ENCODE peak calls at places on chromosomes 16 and 17, in six cellular contexts. I is GM12878, N is Karpas-422, B is neural progenitor cell, K is IMR-90, J is endodermal cell. R is an unnamed sample. For H3K4me1, the result is how much of the 10 kb centered on the place peaks cover.

GRCh38 chr17:79269620-79270019 is 195.0 kb downstream of the ENGASE start:
- DNase-seq in I (no peak), N (no peak), B (no peak), K (no peak), J (peak), R (no peak)

GRCh38 chr17:64641499-64641898 is 20.6 kb downstream of the SMURF2 start:
- DNase-seq in I (no peak), N (no peak), B (no peak), K (peak), J (no peak), R (no peak)

GRCh38 chr17:29615048-29615385 is 7.7 kb downstream of the CORO6 start:
- DNase-seq in I (no peak), N (peak), B (peak), K (no peak), J (no peak), R (no peak)

GRCh38 chr16:27111486-27111885 is 44.8 kb downstream of the C16orf82 start:
- DNase-seq in I (no peak), N (no peak), B (no peak), K (no peak), J (no peak), R (no peak)

GRCh38 chr17:15951368-15952047 is 6.6 kb downstream of the ADORA2B start:
- DNase-seq in I (no peak), N (no peak), B (no peak), K (no peak), J (peak), R (peak)

GRCh38 chr17:75289832-75290337 is 652 bp upstream of the SLC25A19 start:
- DNase-seq in I (peak), N (peak), B (no peak), K (peak), J (no peak), R (no peak)

GRCh38 chr17:56756536-56756935 is 77.2 kb downstream of the C17orf67 start:
- DNase-seq in I (no peak), N (no peak), B (no peak), K (peak), J (no peak), R (no peak)

GRCh38 chr17:79907855-79908254 is 68.6 kb upstream of the CBX4 start:
- DNase-seq in I (no peak), N (no peak), B (peak), K (peak), J (no peak), R (no peak)

GRCh38 chr16:79609861-79610260 is 9.3 kb upstream of the MAF start:
- DNase-seq in I (no peak), N (no peak), B (no peak), K (no peak), J (no peak), R (no peak)

GRCh38 chr16:66588981-66589713 is 9.9 kb downstream of the CMTM2 start:
- DNase-seq in I (no peak), N (peak), B (peak), K (peak), J (peak), R (no peak)

GRCh38 chr17:7132511-7133094 is 18.0 kb upstream of the ASGR2 start:
- DNase-seq in I (peak), N (no peak), B (peak), K (no peak), J (peak), R (no peak)

GRCh38 chr17:67068999-67069398 is 24.6 kb downstream of the CACNG1 start:
- DNase-seq in I (no peak), N (no peak), B (no peak), K (peak), J (no peak), R (no peak)

GRCh38 chr17:8222380-8222629 is 11.9 kb upstream of the AURKB start:
- DNase-seq in I (no peak), N (no peak), B (peak), K (no peak), J (peak), R (no peak)

DNA sequence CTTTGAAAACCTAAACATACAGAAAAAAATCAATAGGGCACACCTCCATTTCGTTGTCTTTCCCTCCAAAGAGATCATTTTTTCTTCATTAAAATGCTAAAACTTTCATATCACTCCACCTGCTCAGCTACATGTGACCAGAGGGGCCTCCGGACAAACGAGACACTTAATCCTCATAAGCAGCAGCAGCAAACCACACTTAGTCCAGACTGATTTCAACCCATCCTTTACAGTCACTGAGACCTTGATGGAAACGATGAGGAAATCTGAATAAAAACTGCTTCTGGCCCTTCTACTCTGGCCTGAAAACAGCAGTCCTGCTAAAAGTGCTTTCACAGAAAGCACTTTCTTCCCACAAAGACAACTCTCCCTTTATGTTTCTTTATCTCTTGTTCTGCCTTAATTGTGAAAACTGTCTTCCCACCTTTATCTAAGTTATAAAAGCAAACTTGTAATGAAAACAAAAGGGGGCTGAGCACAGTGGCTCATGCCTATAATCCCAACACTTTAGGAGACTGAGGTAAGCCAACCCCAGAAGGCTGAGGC is 4.6 kb downstream of the ANKRD11 start:
- DNase-seq in I (no peak), N (no peak), B (no peak), K (no peak), J (no peak), R (no peak)
- H3K4me3 ChIP-seq in I (peak), N (no peak), B (no peak), K (no peak), J (no peak), R (no peak)

GRCh38 chr17:82331345-82331939 is 2.1 kb downstream of the SECTM1 start:
- DNase-seq in I (no peak), N (no peak), B (no peak), K (no peak), J (no peak), R (no peak)

GRCh38 chr17:82332669-82333278 is 792 bp downstream of the SECTM1 start:
- DNase-seq in I (no peak), N (no peak), B (no peak), K (peak), J (no peak), R (peak)

GRCh38 chr17:82333279-82334171 is at the start of gene SECTM1:
- DNase-seq in I (no peak), N (no peak), B (peak), K (peak), J (peak), R (peak)

GRCh38 chr17:82334204-82334621 is 647 bp upstream of the SECTM1 start:
- DNase-seq in I (no peak), N (no peak), B (no peak), K (no peak), J (no peak), R (peak)

DNA sequence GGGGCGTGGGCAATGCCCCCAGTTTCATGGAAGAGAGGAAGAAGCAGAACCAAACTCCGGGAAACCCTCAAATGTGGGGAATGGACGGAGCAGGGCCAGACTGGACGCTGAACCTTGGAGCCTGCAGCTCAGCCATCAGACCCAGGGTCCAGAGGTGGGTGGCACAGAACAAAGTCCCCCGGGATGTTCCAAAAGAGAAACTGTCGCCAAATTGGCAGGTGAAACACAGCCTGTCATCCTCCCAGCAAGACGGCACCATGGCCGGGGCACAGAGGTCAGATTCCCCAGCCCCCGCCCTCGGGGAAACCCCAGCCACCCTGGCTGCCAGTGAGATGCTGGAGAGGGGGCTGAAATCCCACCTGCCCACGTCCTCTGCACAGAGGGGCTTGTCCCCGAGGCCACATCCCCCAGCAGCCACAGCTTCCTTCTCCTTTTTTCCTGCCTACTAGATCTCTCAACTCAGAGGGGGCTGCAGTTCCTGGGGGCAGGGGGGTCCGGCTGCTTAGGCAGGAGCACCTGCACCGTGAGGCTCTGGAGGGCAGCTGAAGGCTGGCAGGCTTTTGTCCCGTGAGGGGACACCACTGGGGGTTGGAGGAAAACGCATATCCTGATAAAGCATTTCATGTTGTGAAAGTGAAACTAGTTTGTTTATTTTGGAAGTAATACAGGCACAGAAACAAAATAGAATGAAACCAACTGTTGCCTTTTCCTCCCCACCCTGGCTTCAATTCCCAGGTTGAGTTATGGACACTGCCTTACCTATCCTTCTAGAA is 1.2 kb upstream of the SECTM1 start:
- DNase-seq in I (no peak), N (no peak), B (no peak), K (peak), J (no peak), R (peak)
- H3K4me1 ChIP-seq in I (under half), N (under half), B (under half), K (under half), J (under half), R (under half)

DNA sequence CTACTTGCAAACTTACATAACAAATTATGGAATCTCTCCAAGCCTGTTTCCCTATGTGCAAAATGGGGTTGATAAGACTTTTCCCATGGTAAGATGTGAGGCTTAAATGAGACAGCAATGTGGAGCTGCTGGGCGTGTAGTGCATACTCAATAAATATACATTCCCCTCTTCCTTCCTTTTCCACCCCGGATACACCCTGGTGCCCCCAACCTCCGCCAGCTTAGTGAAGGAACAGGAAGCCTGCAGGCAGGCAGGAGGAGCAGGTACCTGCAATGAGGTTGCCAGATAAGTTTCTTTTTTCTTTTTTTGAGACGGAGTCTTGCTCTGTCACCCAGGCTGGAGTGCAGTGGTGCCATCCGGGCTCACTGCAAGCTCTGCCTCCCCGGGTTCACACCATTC is 14.9 kb downstream of the C17orf50 start:
- DNase-seq in I (no peak), N (no peak), B (no peak), K (no peak), J (no peak), R (no peak)
- H3K9ac ChIP-seq in I (no peak), N (no peak), B (no peak), K (no peak), J (no peak), R (no peak)

GRCh38 chr16:85800321-85800669 is 800 bp downstream of the COX4I1 start:
- DNase-seq in I (no peak), N (no peak), B (peak), K (no peak), J (no peak), R (peak)
- H3K4me3 ChIP-seq in I (peak), N (peak), B (peak), K (peak), J (peak), R (peak)

DNA sequence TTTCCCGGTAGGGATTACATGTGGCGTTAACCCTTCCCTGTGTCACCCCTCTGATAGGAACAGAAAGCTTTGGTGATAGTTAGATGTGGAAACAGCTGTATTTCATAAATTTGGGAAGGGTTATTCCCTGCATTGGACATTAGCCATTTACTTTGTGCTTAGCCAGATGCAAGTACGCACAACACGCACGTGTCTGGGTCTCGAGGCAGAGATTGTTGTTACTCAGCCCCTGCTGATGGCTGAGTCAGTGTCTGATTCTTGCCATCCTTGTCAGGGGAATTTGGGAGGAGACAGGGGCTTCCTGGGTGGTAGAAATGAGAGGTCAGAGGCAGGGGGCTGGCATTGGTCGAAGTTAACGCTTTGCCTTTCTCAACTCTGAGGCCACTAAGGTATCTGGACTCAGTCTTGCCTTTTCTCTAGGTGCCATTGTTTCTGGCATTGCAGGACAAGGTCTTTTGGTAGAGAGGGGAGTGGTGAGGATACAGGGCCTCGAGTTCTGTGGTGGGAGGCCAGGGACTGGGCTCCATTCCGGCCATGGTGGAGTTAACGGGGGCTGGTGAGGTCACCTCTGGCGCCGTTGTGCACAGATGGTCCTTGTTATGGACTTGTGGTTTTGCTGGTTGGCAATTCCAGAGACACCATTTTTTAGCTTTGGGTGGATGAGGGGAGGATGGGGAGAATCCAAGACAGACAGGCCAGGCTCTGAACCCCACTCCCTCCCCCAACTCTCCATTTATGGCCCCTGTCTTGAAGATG is 8.2 kb downstream of the MMP2 start:
- DNase-seq in I (no peak), N (no peak), B (no peak), K (peak), J (no peak), R (no peak)
- H3K4me1 ChIP-seq in I (under half), N (under half), B (under half), K (under half), J (under half), R (under half)

GRCh38 chr17:40417609-40418427 is at the start of gene TOP2A:
- DNase-seq in I (peak), N (peak), B (peak), K (peak), J (peak), R (peak)

GRCh38 chr17:40415390-40415789 is 2.3 kb downstream of the TOP2A start:
- DNase-seq in I (no peak), N (peak), B (peak), K (peak), J (no peak), R (no peak)

GRCh38 chr17:40416671-40417070 is 1.0 kb downstream of the TOP2A start:
- DNase-seq in I (no peak), N (peak), B (no peak), K (no peak), J (no peak), R (no peak)

GRCh38 chr17:40418428-40418706 is 671 bp upstream of the TOP2A start:
- DNase-seq in I (no peak), N (no peak), B (no peak), K (no peak), J (no peak), R (no peak)

DNA sequence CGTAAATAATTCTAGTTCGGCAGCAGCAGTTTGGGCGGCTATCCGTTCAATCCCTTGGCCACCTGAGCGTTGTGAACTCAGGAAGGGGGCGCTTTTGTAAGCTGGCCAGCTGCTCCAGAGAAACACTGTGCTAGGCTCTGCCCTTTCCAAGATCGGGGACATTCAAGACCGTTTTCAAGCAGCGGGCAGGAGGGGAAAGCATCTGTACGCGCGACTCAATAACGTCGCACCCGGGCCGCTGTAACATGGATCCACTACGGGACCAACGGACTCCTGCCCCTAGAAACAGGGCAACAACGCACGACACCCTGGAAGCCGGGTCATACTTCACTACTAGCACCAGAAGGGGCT is 463 bp downstream of the TOP2A start:
- DNase-seq in I (no peak), N (peak), B (peak), K (peak), J (peak), R (no peak)
- H3K9ac ChIP-seq in I (peak), N (peak), B (peak), K (peak), J (peak), R (peak)

DNA sequence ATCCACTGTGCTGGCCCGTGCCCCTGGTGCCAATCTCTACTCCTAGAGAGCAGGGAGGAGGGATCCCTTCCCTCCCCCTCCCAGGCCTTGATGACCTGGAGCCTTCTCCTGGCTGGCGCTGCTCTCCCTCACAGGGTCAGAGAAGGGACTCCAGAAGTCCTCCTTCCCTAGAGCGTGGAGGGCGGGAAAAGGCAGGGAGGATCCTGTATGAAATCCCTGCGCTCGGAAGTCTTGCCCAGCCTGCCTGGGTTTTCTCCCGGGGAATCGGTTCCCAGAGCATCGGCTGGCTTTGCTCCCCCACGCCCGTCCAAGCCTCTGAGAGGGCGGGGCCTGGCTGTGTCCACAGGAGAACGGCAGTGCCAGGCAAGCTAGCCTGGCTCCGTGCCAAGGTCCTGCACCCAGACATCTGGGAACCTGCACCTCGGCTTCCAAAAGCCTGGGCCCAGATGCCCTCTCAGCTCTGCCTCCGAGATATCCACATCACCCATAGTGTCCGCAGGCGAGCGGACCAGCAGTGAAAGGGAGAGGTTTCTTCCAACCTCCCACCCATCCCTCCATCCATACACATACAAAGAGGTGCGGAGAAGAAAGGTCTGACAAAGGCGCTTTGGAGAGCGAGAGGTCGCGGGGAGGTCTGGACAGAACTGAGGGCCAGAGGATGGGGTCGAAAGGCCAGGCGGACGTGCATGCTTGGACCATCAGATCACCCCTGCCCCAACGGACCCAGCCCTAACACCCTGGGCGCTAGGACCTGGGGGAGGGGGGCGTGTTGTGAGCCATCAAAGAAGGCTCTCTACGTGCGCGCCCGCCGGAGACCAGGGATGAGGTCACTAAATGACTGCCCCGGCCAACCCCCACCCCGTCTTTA is 1.1 kb downstream of the MPP2 start:
- DNase-seq in I (no peak), N (no peak), B (peak), K (peak), J (peak), R (peak)
- H3K4me3 ChIP-seq in I (no peak), N (no peak), B (peak), K (peak), J (peak), R (peak)

R was measured in kidney.